ENCODE peak calls at places on chromosome 13, in five cellular contexts. W is GM23338, O is GM12878, M is HepG2, L is A549. K is an unnamed sample.

GRCh38 chr13:94535231-94535630 is 55.7 kb upstream of the DCT start:
- DNase-seq in M (no peak), W (no peak), L (no peak), O (no peak), K (no peak)

GRCh38 chr13:112112534-112113276 is 45.8 kb downstream of the SOX1 start:
- DNase-seq in O (no peak), L (no peak), M (no peak), W (no peak), K (no peak)

GRCh38 chr13:110630566-110631119 is 15.3 kb downstream of the NAXD start:
- DNase-seq in W (no peak), O (no peak), M (no peak), L (no peak), K (no peak)

GRCh38 chr13:71751074-71751473 is 115.9 kb downstream of the DACH1 start:
- DNase-seq in O (no peak), W (no peak), M (no peak), L (no peak), K (no peak)

GRCh38 chr13:25743426-25743825 is 308.4 kb downstream of the SHISA2 start:
- DNase-seq in L (no peak), M (no peak), O (no peak), W (no peak), K (no peak)

GRCh38 chr13:49560270-49561063 is 24.9 kb downstream of the RCBTB1 start:
- DNase-seq in M (peak), O (no peak), L (peak), W (peak), K (no peak)

GRCh38 chr13:34462843-34463242 is 479.2 kb upstream of the NBEA start:
- DNase-seq in W (no peak), L (peak), O (no peak), M (no peak), K (no peak)

GRCh38 chr13:98026457-98026857 is 73.0 kb downstream of the IPO5 start:
- DNase-seq in W (peak), M (peak), L (peak), O (no peak), K (no peak)

GRCh38 chr13:66348745-66349720 is 881.1 kb downstream of the PCDH9 start:
- DNase-seq in L (peak), M (no peak), O (no peak), W (no peak), K (no peak)

GRCh38 chr13:58369941-58370340 is 738.4 kb downstream of the PCDH17 start:
- DNase-seq in L (no peak), O (no peak), W (no peak), M (no peak), K (no peak)
- TF ChIP-seq JUNB in L (no peak), O (no peak), W (no peak), M (no peak), K (no peak)

GRCh38 chr13:29472317-29472961 is 123.0 kb downstream of the SLC7A1 start:
- DNase-seq in O (no peak), M (peak), L (peak), W (peak), K (peak)
- TF ChIP-seq JUNB in O (no peak), M (no peak), L (no peak), W (no peak), K (no peak)

DNA sequence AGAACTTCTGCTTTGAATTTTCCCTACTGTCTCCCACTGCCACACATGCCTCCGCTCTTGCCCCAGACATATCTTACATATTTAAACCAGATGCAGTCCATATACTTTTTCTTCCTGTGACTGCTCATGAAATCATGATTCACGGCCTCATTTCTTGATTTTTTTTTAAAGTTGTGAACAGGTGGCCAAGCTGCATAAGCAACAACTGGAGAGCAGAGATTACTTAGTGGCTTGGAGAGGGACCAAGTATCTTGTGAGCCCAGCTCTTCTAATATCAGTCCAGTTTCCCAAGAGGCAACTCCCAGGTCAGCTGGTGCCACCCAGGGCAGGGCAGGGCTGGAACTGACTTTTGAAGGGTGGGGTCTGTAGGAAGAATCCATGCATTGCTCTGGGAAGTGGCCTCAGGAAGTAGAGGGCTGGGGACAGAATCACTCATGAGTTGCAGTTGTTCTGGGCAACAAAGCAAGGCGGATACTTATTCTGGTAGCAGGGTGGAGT is 152.4 kb downstream of the LMO7 start:
- DNase-seq in L (peak), M (no peak), W (no peak), O (no peak), K (no peak)
- TF ChIP-seq JUNB in L (no peak), M (no peak), W (no peak), O (no peak), K (no peak)

DNA sequence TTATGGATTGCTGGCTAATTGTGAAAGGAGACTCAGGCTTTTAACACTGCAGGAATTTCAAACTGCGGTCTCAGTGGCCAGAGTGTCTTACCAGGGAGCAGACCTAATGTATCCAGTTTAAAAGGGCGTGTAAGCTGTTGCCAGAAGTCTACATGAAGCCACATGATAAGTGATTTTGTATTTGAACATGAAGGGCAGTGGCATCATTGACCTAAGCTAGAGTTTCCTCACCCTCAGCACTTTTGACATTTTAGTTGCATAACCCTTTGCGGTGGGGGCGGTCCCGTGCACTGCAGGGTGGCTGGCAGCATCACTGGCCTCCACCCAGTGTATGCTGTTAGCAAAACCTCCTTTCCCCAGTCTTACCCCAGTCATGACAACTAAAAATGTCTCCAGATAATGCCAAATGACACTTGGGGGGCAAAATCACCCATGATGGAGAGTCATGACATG is 23.7 kb upstream of the GPR18 start:
- DNase-seq in L (no peak), M (no peak), O (no peak), W (no peak), K (no peak)
- TF ChIP-seq JUNB in L (no peak), M (no peak), O (no peak), W (no peak), K (no peak)

DNA sequence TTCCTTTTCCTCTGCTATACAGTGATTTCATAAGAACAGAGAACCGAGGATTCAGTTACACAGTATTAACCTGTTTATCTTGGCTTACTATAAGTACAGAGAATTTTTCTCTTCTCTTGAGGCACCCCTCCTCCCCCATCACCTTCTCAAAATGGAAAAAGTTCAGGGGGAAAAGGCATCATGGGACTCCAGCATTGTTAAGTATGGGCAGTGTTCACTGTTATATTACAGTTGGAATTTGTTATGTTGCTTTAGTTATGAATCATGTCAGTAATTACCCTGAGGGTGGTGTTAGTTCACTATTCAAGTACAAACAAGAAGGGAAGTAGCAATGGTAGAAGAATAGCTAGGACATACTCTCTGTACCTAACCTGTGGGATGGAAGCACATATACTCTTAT is 12.1 kb downstream of the LPAR6 start:
- DNase-seq in L (peak), M (no peak), O (peak), W (no peak), K (no peak)
- TF ChIP-seq JUNB in L (no peak), M (no peak), O (no peak), W (no peak), K (no peak)

K was measured in K562.